ENCODE peak calls at places on chromosomes 1 and 21, in four cellular contexts. Z is HCT116, T is GM12878, E is HepG2. C is an unnamed sample.

GRCh38 chr1:81666586-81666985 is 134.1 kb upstream of the ADGRL2 start:
- DNase-seq in T (no peak), E (no peak), Z (no peak), C (no peak)

GRCh38 chr1:38728176-38728908 is 131.2 kb downstream of the RRAGC start:
- DNase-seq in Z (no peak), E (no peak), T (no peak), C (no peak)

GRCh38 chr1:62891961-62892562 is 108.1 kb downstream of the ATG4C start:
- DNase-seq in E (peak; percentile 86), T (no peak), Z (no peak), C (no peak)

GRCh38 chr1:35432231-35432630 is 125.0 kb downstream of the KIAA0319L start:
- DNase-seq in E (no peak), T (no peak), Z (no peak), C (no peak)

GRCh38 chr1:211703812-211704566 is 28.6 kb upstream of the NEK2 start:
- DNase-seq in E (no peak), Z (no peak), T (no peak), C (peak; percentile 39)

GRCh38 chr1:207298186-207298585 is 23.3 kb upstream of the CD55 start:
- DNase-seq in E (no peak), T (no peak), Z (no peak), C (no peak)

GRCh38 chr1:235866207-235866912 is at the start of gene LYST:
- DNase-seq in E (peak; percentile 51), Z (no peak), T (no peak), C (peak; percentile 65)

GRCh38 chr21:46459356-46460112 is 843 bp downstream of the DIP2A start:
- DNase-seq in E (no peak), Z (no peak), T (no peak), C (no peak)

GRCh38 chr1:100921110-100921706 is 25.3 kb downstream of the SLC30A7 start:
- DNase-seq in T (no peak), Z (peak; percentile 22), E (peak; percentile 35), C (peak; percentile 44)

GRCh38 chr1:112718691-112719418 is 3.7 kb upstream of the PPM1J start:
- DNase-seq in E (no peak), Z (no peak), T (no peak), C (peak; percentile 90)

GRCh38 chr1:152410028-152410427 is 4.0 kb downstream of the CRNN start:
- DNase-seq in Z (no peak), T (no peak), E (no peak), C (no peak)

GRCh38 chr1:22255341-22256212 is 112.7 kb upstream of the WNT4 start:
- DNase-seq in T (no peak), E (no peak), Z (no peak), C (no peak)

GRCh38 chr21:34889287-34889536 is 159.9 kb downstream of the RUNX1 start:
- DNase-seq in Z (no peak), E (peak; percentile 9), T (no peak), C (no peak)
- TF ChIP-seq JUND in Z (no peak), E (no peak), T (no peak), C (no peak)

GRCh38 chr1:203133969-203134725 is 6.6 kb downstream of the ADORA1 start:
- DNase-seq in E (no peak), T (no peak), Z (no peak), C (no peak)
- TF ChIP-seq MAX in E (no peak), T (no peak), Z (no peak), C (no peak)

DNA sequence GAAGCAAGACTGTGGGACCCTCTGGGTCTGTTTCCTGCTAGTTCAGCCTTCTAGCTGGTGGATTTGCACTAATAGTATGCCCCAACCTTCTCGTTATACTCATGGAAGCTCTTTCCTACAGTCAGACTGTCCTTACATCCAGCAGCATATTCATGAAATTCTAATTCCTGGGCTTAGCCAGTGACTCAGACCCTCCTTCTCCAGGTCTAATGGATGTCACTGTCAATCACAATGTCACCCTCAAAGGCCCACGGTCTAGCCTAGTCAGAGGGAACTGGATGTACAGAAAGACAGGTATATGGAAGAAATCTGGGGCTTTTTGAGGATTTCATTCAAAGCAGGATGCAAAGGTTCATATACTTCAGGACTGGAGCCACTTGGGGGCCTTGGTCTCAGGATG is 72.4 kb downstream of the KCNJ15 start:
- DNase-seq in T (no peak), Z (no peak), E (no peak), C (no peak)
- TF ChIP-seq JUND in T (no peak), Z (no peak), E (no peak), C (no peak)

DNA sequence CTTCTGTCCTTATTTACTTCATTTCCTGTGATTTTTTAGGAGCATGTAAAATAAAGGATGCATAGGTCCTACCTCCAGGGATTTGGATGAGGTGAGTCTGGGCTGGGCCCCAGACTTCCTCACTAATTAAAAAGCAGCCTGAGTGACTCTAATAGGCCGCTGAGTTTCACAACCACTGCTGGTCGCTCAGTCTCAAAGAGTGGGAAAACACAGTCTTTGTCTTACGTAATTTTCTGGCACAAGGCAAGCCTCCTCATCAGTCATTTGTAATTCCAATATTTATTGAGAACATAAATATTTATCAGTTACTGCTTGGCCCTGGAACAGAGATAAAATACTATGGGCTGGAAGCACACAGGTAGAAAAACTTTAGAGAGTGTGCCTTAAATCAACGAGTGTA is 195.4 kb upstream of the RUNX1 start:
- DNase-seq in T (no peak), E (no peak), Z (no peak), C (no peak)
- TF ChIP-seq MAX in T (no peak), E (no peak), Z (no peak), C (no peak)

GRCh38 chr1:160123726-160124125 is 8.2 kb downstream of the ATP1A2 start:
- DNase-seq in Z (no peak), E (no peak), T (no peak), C (no peak)

GRCh38 chr1:160127865-160128523 is 12.4 kb downstream of the ATP1A2 start:
- DNase-seq in E (peak; percentile 12), T (no peak), Z (no peak), C (no peak)

GRCh38 chr1:160127381-160127780 is 11.8 kb downstream of the ATP1A2 start:
- DNase-seq in T (no peak), Z (no peak), E (no peak), C (no peak)

GRCh38 chr1:160124709-160125478 is 9.3 kb downstream of the ATP1A2 start:
- DNase-seq in T (no peak), Z (peak; percentile 52), E (peak; percentile 88), C (no peak)

DNA sequence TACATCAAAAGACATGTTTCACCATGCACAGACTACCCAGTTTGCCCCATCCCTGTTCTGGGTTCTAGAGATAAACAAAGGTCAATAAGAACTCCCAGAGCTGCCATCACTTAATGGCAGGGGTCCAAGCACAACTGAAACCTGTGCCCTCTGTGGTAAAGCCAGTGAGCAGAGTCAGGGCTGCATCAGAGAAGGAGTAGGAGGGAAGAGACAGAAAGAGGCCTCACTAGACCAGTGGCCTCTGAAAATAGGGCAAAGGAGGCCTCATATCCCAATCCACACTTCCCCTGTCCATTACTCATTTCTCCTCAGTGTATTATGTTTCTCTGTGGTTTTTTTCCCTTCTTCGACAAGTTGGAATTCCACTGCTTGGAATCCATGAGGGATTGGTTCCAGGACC is 10.2 kb downstream of the ATP1A2 start:
- DNase-seq in Z (no peak), T (no peak), E (no peak), C (no peak)
- TF ChIP-seq JUND in Z (no peak), T (no peak), E (no peak), C (no peak)

DNA sequence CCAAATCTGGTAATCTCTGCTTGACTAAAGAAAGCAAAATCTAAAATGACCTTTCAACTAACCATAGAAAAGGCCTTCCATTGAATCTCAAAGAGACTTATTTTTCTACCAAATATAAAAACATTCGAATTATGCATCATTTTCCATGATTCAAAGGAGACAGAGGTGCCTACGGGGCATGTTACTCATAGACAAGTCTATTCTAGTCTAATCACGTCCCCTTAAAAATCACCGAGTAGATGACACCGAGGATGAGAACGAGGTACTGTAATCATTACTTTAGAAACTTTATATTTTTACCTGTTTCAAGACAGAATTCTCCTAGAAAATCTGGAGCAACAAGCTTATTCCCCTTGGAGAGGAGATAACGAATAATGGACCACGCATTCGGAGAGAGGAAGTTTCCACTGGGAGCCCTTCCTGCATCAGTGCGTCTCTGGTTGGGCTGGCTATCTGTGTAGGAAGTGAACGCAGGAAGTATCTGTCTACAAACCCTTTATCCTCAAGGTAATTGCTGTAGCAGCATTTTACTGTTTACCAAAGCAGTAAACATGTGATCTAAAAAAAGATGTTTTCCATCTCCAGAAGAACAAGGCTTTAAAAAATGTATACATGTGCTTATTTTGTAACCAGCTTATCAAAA is 9.5 kb downstream of the ERG start:
- DNase-seq in E (no peak), Z (no peak), T (no peak), C (no peak)
- TF ChIP-seq MAX in E (no peak), Z (no peak), T (no peak), C (no peak)

GRCh38 chr1:197915217-197915616 is 2.0 kb upstream of the LHX9 start:
- DNase-seq in E (no peak), T (no peak), Z (no peak), C (peak; percentile 15)

GRCh38 chr1:197915797-197916686 is 1.1 kb upstream of the LHX9 start:
- DNase-seq in T (no peak), E (peak; percentile 67), Z (peak; percentile 53), C (peak; percentile 90)

GRCh38 chr1:197913495-197914276 is 3.5 kb upstream of the LHX9 start:
- DNase-seq in Z (no peak), T (no peak), E (no peak), C (peak; percentile 7)

GRCh38 chr1:197912739-197913494 is 4.3 kb upstream of the LHX9 start:
- DNase-seq in T (no peak), E (no peak), Z (no peak), C (peak; percentile 12)

DNA sequence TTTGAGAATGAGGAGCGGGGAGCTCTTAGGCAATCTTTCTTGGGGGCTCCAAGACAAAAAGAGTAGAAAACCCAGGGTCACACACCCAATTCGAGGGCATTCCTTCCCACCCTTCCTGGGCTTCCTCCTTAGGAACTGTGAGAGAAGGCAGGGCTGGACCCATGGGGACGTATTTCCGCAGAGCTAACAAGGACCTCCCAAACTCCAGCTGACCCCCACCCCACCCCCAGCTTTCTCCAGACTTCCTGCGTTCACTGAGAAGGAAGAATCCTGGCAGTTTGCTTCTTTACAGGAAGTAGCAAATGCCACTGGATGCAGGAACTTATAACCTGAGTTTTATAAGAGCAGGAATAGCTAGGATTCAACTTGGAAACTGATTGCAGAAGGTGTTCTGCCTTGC is 2.7 kb upstream of the LHX9 start:
- DNase-seq in Z (no peak), E (no peak), T (no peak), C (no peak)
- TF ChIP-seq JUND in Z (no peak), E (no peak), T (no peak), C (no peak)

C was measured in SK-N-SH.